ENCODE peak calls at places on chromosomes 5 and 9, in five cellular contexts. V is HEK293T, J is H1, B is HCT116, U is WTC11. P is an unnamed sample.

GRCh38 chr5:39178856-39179255 is 40.5 kb downstream of the FYB1 start:
- DNase-seq in J (no peak), B (no peak), U (no peak), V (no peak), P (no peak)

GRCh38 chr5:66818304-66818934 is 222.2 kb downstream of the MAST4 start:
- DNase-seq in B (no peak), U (no peak), J (no peak), V (no peak), P (no peak)

GRCh38 chr5:38426493-38426892 is 130.0 kb downstream of the LIFR start:
- DNase-seq in B (no peak), J (no peak), U (no peak), V (no peak), P (no peak)

GRCh38 chr5:45376463-45376862 is 319.7 kb downstream of the HCN1 start:
- DNase-seq in B (no peak), U (no peak), J (no peak), V (no peak), P (no peak)

GRCh38 chr9:764105-764524 is 77.4 kb upstream of the DMRT1 start:
- DNase-seq in B (peak; percentile 90), V (peak; percentile 23), U (peak; percentile 75), J (peak; percentile 64), P (peak; percentile 75)

GRCh38 chr5:176743828-176744583 is 66.4 kb upstream of the UNC5A start:
- DNase-seq in V (peak; percentile 5), B (no peak), J (peak; percentile 60), U (no peak), P (no peak)

GRCh38 chr9:106920701-106921283 is 57.8 kb downstream of the ZNF462 start:
- DNase-seq in B (peak; percentile 12), V (peak; percentile 7), U (no peak), J (no peak), P (peak; percentile 18)

GRCh38 chr5:165227515-165227914 is 1722.1 kb downstream of the MAT2B start:
- DNase-seq in J (no peak), U (no peak), B (no peak), V (no peak), P (no peak)

GRCh38 chr9:116020801-116021200 is 132.8 kb upstream of the PAPPA start:
- DNase-seq in B (no peak), V (no peak), U (no peak), J (no peak), P (no peak)

GRCh38 chr5:21154526-21154925 is 1166.5 kb upstream of the CDH18 start:
- DNase-seq in U (no peak), B (no peak), J (no peak), V (no peak), P (no peak)

GRCh38 chr9:136793063-136793946 is 2.2 kb downstream of the TMEM141 start:
- DNase-seq in J (no peak), B (no peak), U (no peak), V (no peak), P (peak; percentile 49)
- TF ChIP-seq SP1 in J (no peak), B (no peak), U (no peak), V (no peak), P (peak; percentile 13)

GRCh38 chr9:13078164-13078563 is 201.3 kb downstream of the MPDZ start:
- DNase-seq in U (no peak), V (no peak), B (no peak), J (no peak), P (no peak)
- TF ChIP-seq SP1 in U (no peak), V (no peak), B (no peak), J (no peak), P (no peak)

GRCh38 chr9:129610473-129611301 is 10.2 kb downstream of the C9orf50 start:
- DNase-seq in U (peak; percentile 94), V (peak; percentile 85), J (peak; percentile 96), B (no peak), P (peak; percentile 48)
- TF ChIP-seq SP1 in U (peak; percentile 49), V (no peak), J (no peak), B (no peak), P (no peak)

DNA sequence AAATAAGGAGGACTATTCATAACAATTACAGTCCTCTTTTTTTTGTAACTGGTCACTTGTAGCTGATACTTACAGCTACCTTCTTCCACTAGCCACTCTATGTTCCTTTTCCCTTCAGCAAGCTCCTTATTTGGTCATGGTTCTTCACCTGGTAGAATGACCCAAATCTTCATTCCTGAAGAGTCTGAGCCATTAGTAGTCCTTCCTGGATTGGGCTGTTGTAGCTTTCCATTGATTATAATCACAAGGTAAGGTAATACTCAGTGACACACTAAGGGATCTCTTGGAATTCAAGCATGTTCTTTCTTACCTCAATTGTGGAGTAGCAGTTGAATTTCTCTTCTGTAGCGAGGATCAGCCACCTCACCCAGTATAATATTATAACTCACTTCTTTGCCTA is 25.5 kb upstream of the ITGA2 start:
- DNase-seq in U (no peak), B (no peak), V (no peak), J (no peak), P (no peak)
- TF ChIP-seq SP1 in U (no peak), B (no peak), V (no peak), J (no peak), P (no peak)

DNA sequence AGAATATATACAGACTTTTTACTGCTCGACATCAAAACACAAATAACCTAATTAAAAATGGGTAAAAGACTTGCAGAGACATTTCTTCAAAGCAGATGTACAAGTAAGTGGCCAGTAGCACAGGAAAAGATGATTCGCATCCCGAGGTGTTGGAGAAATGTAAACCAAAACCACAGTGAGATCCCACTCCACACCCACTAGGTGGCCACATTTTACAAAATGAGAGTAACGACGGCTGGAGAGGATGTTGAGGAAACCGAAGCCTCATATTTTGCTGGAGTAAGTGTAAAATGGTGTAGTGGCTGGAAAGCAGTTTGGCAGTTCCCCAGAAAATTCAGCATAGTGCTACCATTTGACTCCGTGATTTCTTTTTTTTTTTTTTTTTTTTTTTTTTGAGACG is 21.3 kb upstream of the GBGT1 start:
- DNase-seq in U (no peak), J (no peak), V (peak; percentile 63), B (peak; percentile 64), P (peak; percentile 64)
- TF ChIP-seq SP1 in U (no peak), J (no peak), V (no peak), B (no peak), P (no peak)

DNA sequence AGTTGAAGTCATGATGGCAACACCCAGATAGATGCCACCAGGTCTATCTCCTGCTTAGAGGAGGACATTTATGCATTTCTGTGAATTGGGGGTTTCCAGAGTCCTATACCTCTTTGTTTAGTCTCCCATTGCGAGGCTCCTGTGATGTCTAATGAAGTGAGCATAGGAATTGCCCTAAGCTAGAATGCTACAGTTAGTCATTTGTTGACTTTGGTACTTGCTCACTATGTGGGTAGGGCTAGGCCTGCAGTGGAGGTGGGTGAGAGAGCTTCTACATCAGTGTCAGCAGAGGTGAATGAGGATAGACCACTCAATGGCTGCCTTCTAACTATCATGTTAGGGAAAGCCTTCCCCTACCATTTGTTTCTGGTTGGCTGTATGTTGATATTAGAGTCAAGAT is 173.3 kb upstream of the POC5 start:
- DNase-seq in U (no peak), V (no peak), B (no peak), J (no peak), P (no peak)
- TF ChIP-seq SP1 in U (no peak), V (no peak), B (no peak), J (no peak), P (no peak)

GRCh38 chr9:83583151-83584014 is 39.6 kb upstream of the IDNK start:
- DNase-seq in J (peak; percentile 80), U (peak; percentile 76), B (peak; percentile 48), V (peak; percentile 65), P (peak; percentile 47)
- TF ChIP-seq SP1 in J (no peak), U (no peak), B (no peak), V (no peak), P (no peak)

GRCh38 chr9:94817291-94818195 is 91.0 kb downstream of the AOPEP start:
- DNase-seq in B (no peak), J (no peak), V (no peak), U (no peak), P (no peak)
- TF ChIP-seq SP1 in B (no peak), J (no peak), V (no peak), U (no peak), P (no peak)

GRCh38 chr5:5270958-5271605 is 131.0 kb downstream of the ADAMTS16 start:
- DNase-seq in V (peak; percentile 53), U (peak; percentile 74), J (peak; percentile 81), B (peak; percentile 57), P (peak; percentile 6)

GRCh38 chr5:5273976-5274375 is 133.8 kb downstream of the ADAMTS16 start:
- DNase-seq in B (no peak), J (no peak), V (no peak), U (no peak), P (no peak)

GRCh38 chr5:5270161-5270560 is 130.0 kb downstream of the ADAMTS16 start:
- DNase-seq in B (no peak), J (no peak), V (no peak), U (no peak), P (no peak)

GRCh38 chr5:5273398-5273797 is 133.3 kb downstream of the ADAMTS16 start:
- DNase-seq in J (no peak), B (no peak), U (no peak), V (no peak), P (no peak)

DNA sequence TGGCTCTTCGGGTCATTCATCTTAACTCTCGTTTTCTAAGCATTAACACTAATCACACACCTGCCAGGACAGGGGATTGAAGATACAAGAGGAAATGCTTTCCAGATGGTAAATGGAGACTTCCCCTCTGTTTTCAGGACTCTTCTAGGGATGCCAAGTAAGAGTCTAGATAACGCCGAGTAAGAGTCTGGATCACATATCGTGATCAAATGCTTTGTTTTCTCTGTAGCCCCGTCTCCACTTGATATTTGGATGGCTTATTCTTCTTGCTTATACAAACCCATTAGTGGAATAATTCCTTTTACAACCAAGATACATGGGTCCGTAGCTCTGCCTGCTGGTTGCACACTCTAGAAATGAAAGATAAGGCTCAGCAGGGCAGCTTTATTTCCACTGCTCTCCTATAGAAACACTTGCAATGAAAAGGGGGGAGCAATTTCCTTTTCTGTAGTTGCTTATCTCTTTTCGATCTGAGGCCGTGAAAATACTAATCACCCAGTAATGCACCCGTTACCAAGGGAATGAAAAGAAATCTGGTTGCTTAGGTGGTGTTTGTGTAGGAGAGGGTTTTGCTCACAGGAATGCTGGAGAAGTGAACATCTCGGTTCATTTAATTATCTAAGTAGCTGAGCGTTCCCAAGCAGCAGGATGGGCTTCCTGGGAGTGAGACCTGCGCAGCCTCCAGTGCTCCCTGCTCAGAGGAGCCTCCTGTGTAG is 131.6 kb downstream of the ADAMTS16 start:
- DNase-seq in U (no peak), V (no peak), J (no peak), B (no peak), P (no peak)
- TF ChIP-seq SP1 in U (no peak), V (no peak), J (no peak), B (no peak), P (no peak)